ENCODE peak calls at places on chromosomes 2 and 18, in five cellular contexts. I is tibial artery, H is fibroblast of lung, E is progenitor cell of endocrine pancreas, T is GM10248. N is an unnamed sample.

GRCh38 chr2:178306351-178307073 is 112.2 kb downstream of the OSBPL6 start:
- DNase-seq in I (no peak), H (peak), E (peak), T (peak), N (peak)

GRCh38 chr2:190062053-190062452 is 476 bp downstream of the MSTN start:
- DNase-seq in I (no peak), H (no peak), E (no peak), T (no peak), N (peak)

GRCh38 chr2:70946832-70947442 is 11.2 kb downstream of the ATP6V1B1 start:
- DNase-seq in I (peak), H (peak), E (peak), T (peak), N (peak)

GRCh38 chr2:164620873-164621760 is at the start of gene GRB14:
- DNase-seq in I (no peak), H (no peak), E (peak), T (no peak), N (peak)

GRCh38 chr2:107136749-107137148 is 250.8 kb upstream of the ST6GAL2 start:
- DNase-seq in I (no peak), H (no peak), E (no peak), T (no peak), N (no peak)

GRCh38 chr2:150120271-150120950 is 367.1 kb downstream of the RND3 start:
- DNase-seq in I (no peak), H (no peak), E (no peak), T (no peak), N (no peak)

GRCh38 chr2:190698895-190699294 is 50.0 kb downstream of the NAB1 start:
- DNase-seq in I (no peak), H (no peak), E (no peak), T (no peak), N (no peak)

GRCh38 chr2:178928077-178928476 is 120.9 kb upstream of the TTN start:
- DNase-seq in I (no peak), H (no peak), E (no peak), T (peak), N (no peak)

GRCh38 chr2:209368406-209368805 is 55.4 kb upstream of the MAP2 start:
- DNase-seq in I (no peak), H (no peak), E (no peak), T (no peak), N (no peak)

GRCh38 chr2:20145497-20146193 is 79.3 kb downstream of the SDC1 start:
- DNase-seq in I (no peak), H (no peak), E (no peak), T (peak), N (no peak)

GRCh38 chr2:177295479-177295878 is 31.0 kb upstream of the NFE2L2 start:
- DNase-seq in I (no peak), H (peak), E (no peak), T (no peak), N (peak)

GRCh38 chr18:24208270-24209035 is 69.6 kb downstream of the CABYR start:
- DNase-seq in I (no peak), H (no peak), E (no peak), T (no peak), N (no peak)

GRCh38 chr2:222293660-222294630 is 4.9 kb downstream of the PAX3 start:
- DNase-seq in I (no peak), H (no peak), E (no peak), T (no peak), N (no peak)

GRCh38 chr18:26502834-26503233 is 45.5 kb downstream of the KCTD1 start:
- DNase-seq in I (no peak), H (no peak), E (no peak), T (no peak), N (no peak)

GRCh38 chr2:201007584-201007998 is 44.1 kb upstream of the ORC2 start:
- DNase-seq in I (no peak), H (no peak), E (no peak), T (no peak), N (no peak)

GRCh38 chr2:121018136-121019057 is 266.6 kb downstream of the TFCP2L1 start:
- DNase-seq in I (peak), H (peak), E (no peak), T (no peak), N (no peak)

GRCh38 chr2:220279372-220279771 is 651.9 kb downstream of the SLC4A3 start:
- DNase-seq in I (no peak), H (peak), E (no peak), T (no peak), N (peak)

GRCh38 chr2:237590272-237591020 is at the start of gene RAB17:
- DNase-seq in I (no peak), H (peak), E (peak), T (no peak), N (no peak)

GRCh38 chr2:44942304-44943030 is 965 bp downstream of the SIX3 start:
- DNase-seq in I (no peak), H (no peak), E (no peak), T (no peak), N (no peak)

GRCh38 chr2:127649100-127649611 is 3.2 kb downstream of the GPR17 start:
- DNase-seq in I (no peak), H (no peak), E (no peak), T (no peak), N (no peak)

GRCh38 chr2:127651381-127651809 is 5.4 kb downstream of the GPR17 start:
- DNase-seq in I (no peak), H (no peak), E (no peak), T (no peak), N (no peak)

GRCh38 chr2:127649684-127650040 is 3.7 kb downstream of the GPR17 start:
- DNase-seq in I (peak), H (peak), E (peak), T (peak), N (peak)

GRCh38 chr2:127650785-127651380 is 4.9 kb downstream of the GPR17 start:
- DNase-seq in I (no peak), H (no peak), E (no peak), T (no peak), N (no peak)

DNA sequence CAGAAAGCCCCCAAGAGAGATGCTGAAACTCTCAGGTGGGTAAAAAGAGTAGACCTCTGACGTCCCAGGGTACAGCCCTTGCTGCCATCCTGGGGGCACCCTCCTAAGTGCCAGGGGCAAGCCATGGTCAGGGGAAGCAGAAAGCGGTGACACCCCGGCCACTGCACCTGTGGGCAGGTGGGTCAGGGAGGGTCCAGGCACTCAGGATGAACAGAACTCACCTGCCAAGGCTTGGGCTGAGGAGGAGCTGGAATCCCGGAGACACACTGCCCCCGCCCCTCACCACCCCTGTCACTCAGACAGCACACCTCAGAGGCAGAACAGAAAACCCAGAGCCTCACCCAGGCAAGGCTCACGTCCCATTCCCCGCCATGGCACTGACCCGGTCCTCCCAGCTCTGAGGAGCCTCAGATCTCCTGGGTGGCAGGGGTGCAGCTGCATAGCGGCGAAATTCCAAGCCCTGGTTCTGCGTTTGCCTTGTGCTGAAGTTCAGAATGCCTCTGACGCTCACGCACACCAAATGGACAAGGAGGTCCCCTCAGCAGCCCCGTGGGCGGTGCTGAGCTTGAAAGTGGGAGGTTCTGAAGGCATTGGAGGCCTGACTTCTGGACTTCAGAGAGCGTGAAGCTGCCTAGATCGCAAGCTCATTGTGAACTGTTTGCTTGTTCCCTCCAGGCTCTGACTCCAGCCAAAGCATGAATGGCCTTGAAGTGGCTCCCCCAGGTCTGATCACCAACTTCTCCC is 4.3 kb downstream of the GPR17 start:
- DNase-seq in I (no peak), H (no peak), E (no peak), T (no peak), N (peak)
- TF ChIP-seq CTCF in I (no peak), H (no peak), E (peak), T (no peak), N (no peak)

GRCh38 chr2:218805627-218806026 is 23.7 kb downstream of the CYP27A1 start:
- DNase-seq in I (no peak), H (peak), E (no peak), T (no peak), N (peak)
- TF ChIP-seq CTCF in I (no peak), H (no peak), E (no peak), T (no peak), N (no peak)

GRCh38 chr2:39934851-39935250 is 155.8 kb upstream of the THUMPD2 start:
- DNase-seq in I (no peak), H (no peak), E (no peak), T (no peak), N (no peak)
- TF ChIP-seq CTCF in I (no peak), H (no peak), E (no peak), T (no peak), N (no peak)

GRCh38 chr2:10339647-10340592 is 37.2 kb downstream of the HPCAL1 start:
- DNase-seq in I (no peak), H (no peak), E (no peak), T (no peak), N (no peak)

GRCh38 chr2:10336283-10336682 is 33.6 kb downstream of the HPCAL1 start:
- DNase-seq in I (no peak), H (no peak), E (no peak), T (no peak), N (no peak)

GRCh38 chr2:10338242-10339188 is 35.8 kb downstream of the HPCAL1 start:
- DNase-seq in I (no peak), H (no peak), E (no peak), T (no peak), N (no peak)

GRCh38 chr2:10335046-10335840 is 32.5 kb downstream of the HPCAL1 start:
- DNase-seq in I (no peak), H (no peak), E (no peak), T (no peak), N (no peak)

DNA sequence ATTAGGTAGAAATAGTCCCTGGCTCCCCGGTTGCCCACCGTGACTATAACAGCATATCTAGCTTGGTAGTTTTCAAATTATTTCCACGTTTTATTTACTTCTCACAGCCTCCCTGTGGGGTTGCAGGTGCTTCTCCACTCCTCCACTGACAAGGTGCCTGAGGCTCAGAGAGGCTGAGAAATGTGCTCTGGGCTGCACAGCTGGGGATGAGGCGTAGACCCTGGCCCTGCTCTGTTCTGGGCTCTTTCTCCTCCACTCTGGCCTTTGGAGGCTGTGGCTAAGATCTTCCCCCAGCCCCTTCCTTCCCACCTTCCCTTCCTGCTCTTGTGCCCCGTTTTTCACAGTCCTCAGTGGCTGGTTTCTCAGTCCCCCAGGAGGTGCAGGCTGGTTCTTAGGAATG is 34.7 kb downstream of the HPCAL1 start:
- DNase-seq in I (no peak), H (no peak), E (no peak), T (no peak), N (no peak)
- TF ChIP-seq CTCF in I (no peak), H (no peak), E (no peak), T (no peak), N (no peak)

N was measured in fibroblast of mammary gland.